ENCODE peak calls at places on chromosomes 11 and 22, in four cellular contexts. L is AG08396, C is head of caudate nucleus, H is brain microvascular endothelial cell. S is an unnamed sample.

GRCh38 chr11:128630367-128631230 is 43.2 kb upstream of the ETS1 start:
- DNase-seq in C (peak; percentile 87), H (peak; percentile 78), L (peak; percentile 79), S (peak; percentile 47)

GRCh38 chr22:19082793-19083192 is 39.4 kb downstream of the DGCR2 start:
- DNase-seq in H (no peak), L (no peak), C (no peak), S (no peak)

GRCh38 chr22:20799449-20799848 is 25.5 kb downstream of the SERPIND1 start:
- DNase-seq in L (no peak), H (no peak), C (no peak), S (no peak)

GRCh38 chr11:73347067-73347466 is 29.1 kb upstream of the RELT start:
- DNase-seq in H (no peak), L (no peak), C (no peak), S (peak; percentile 58)

GRCh38 chr11:78127408-78127807 is 12.0 kb downstream of the ALG8 start:
- DNase-seq in H (no peak), C (no peak), L (no peak), S (no peak)

GRCh38 chr22:29907753-29908515 is 25.0 kb downstream of the MTMR3 start:
- DNase-seq in H (peak; percentile 97), L (peak; percentile 70), C (peak; percentile 11), S (peak; percentile 76)

GRCh38 chr11:6345356-6345755 is 25.1 kb upstream of the CAVIN3 start:
- DNase-seq in C (no peak), L (no peak), H (no peak), S (no peak)

GRCh38 chr11:128334311-128335044 is 252.9 kb downstream of the ETS1 start:
- DNase-seq in H (no peak), C (no peak), L (no peak), S (no peak)

GRCh38 chr22:19959043-19959586 is 17.5 kb upstream of the TXNRD2 start:
- DNase-seq in H (peak; percentile 48), L (peak; percentile 19), C (no peak), S (no peak)

GRCh38 chr11:123773026-123773425 is 18.7 kb upstream of the OR6X1 start:
- DNase-seq in L (no peak), C (no peak), H (no peak), S (no peak)

GRCh38 chr22:41410311-41410751 is 28.6 kb downstream of the TEF start:
- DNase-seq in H (no peak), C (no peak), L (no peak), S (peak; percentile 97)

GRCh38 chr11:64861227-64861970 is 16.9 kb upstream of the CDC42BPG start:
- DNase-seq in C (no peak), H (no peak), L (no peak), S (no peak)

GRCh38 chr11:134624166-134624920 is 212.3 kb upstream of the B3GAT1 start:
- DNase-seq in L (no peak), C (no peak), H (no peak), S (no peak)

S was measured in G401.